ENCODE peak calls at places on chromosomes 12 and 14, in seven cellular contexts. T, R, M, N, S, V and Y are unnamed samples.

GRCh38 chr12:11497995-11498394 is 102.6 kb upstream of the PRB2 start:
- DNase-seq in M (no peak), V (no peak), N (no peak), T (peak; percentile 46), R (no peak), S (no peak), Y (no peak)

GRCh38 chr14:97697772-97698171 is 900.6 kb downstream of the VRK1 start:
- DNase-seq in V (no peak), S (no peak), T (no peak), R (no peak), N (no peak), M (no peak), Y (no peak)

GRCh38 chr14:35287481-35288013 is 4.6 kb upstream of the PSMA6 start:
- DNase-seq in T (peak; percentile 55), R (peak; percentile 91), S (peak; percentile 79), N (no peak), V (no peak), M (peak; percentile 43), Y (no peak)

GRCh38 chr14:104342435-104343293 is 204.3 kb downstream of the KIF26A start:
- DNase-seq in M (no peak), T (no peak), N (no peak), S (no peak), V (no peak), R (peak; percentile 37), Y (no peak)

GRCh38 chr12:94534761-94535613 is 75.3 kb upstream of the CEP83 start:
- DNase-seq in T (no peak), S (no peak), V (no peak), N (no peak), M (peak; percentile 19), R (no peak), Y (no peak)

GRCh38 chr12:5586201-5586600 is 154.3 kb downstream of the NTF3 start:
- DNase-seq in S (peak; percentile 4), R (no peak), M (peak; percentile 55), N (no peak), T (no peak), V (no peak), Y (no peak)

GRCh38 chr12:90816353-90817089 is 138.5 kb downstream of the CCER1 start:
- DNase-seq in M (no peak), V (no peak), T (no peak), S (peak; percentile 81), R (no peak), N (no peak), Y (no peak)

GRCh38 chr12:53867216-53868012 is 71.2 kb upstream of the HOXC13 start:
- DNase-seq in T (no peak), N (no peak), V (no peak), R (no peak), S (peak; percentile 14), M (no peak), Y (no peak)

GRCh38 chr12:89848732-89849131 is 140.1 kb upstream of the ATP2B1 start:
- DNase-seq in R (no peak), N (no peak), M (no peak), T (no peak), V (no peak), S (no peak), Y (peak; percentile 20)

GRCh38 chr14:91078095-91078737 is 17.8 kb upstream of the RPS6KA5 start:
- DNase-seq in R (no peak), V (no peak), N (no peak), M (peak; percentile 59), T (peak; percentile 77), S (no peak), Y (no peak)

GRCh38 chr12:130026608-130027176 is 122.9 kb upstream of the TMEM132D start:
- DNase-seq in N (no peak), M (peak; percentile 37), T (no peak), V (no peak), R (no peak), S (peak; percentile 14), Y (no peak)

GRCh38 chr12:3869860-3870259 is 3.3 kb downstream of the PARP11 start:
- DNase-seq in T (no peak), V (no peak), M (peak; percentile 48), R (no peak), N (no peak), S (no peak), Y (no peak)
- H3K4me3 ChIP-seq in T (peak overlapping the region; percentile 42), V (peak overlapping the region; percentile 94), M (peak overlapping the region; percentile 40), R (no peak overlapping the region), N (no peak overlapping the region), S (no peak overlapping the region), Y (no peak overlapping the region)

GRCh38 chr12:107110519-107110859 is 17.1 kb upstream of the CRY1 start:
- DNase-seq in V (no peak), M (peak; percentile 68), S (no peak), N (no peak), T (no peak), R (no peak), Y (no peak)

GRCh38 chr12:107108995-107109508 is 15.7 kb upstream of the CRY1 start:
- DNase-seq in R (no peak), V (no peak), T (no peak), S (no peak), M (peak; percentile 44), N (no peak), Y (no peak)

GRCh38 chr12:107107381-107107780 is 14.0 kb upstream of the CRY1 start:
- DNase-seq in S (no peak), T (no peak), M (no peak), N (no peak), R (no peak), V (no peak), Y (no peak)

GRCh38 chr12:107111314-107111713 is 18.0 kb upstream of the CRY1 start:
- DNase-seq in R (no peak), T (no peak), V (no peak), S (no peak), M (no peak), N (no peak), Y (no peak)

GRCh38 chr12:107109726-107110518 is 16.6 kb upstream of the CRY1 start:
- DNase-seq in V (no peak), S (peak; percentile 11), R (no peak), T (no peak), M (no peak), N (no peak), Y (no peak)
- H3K4me3 ChIP-seq in V (no peak overlapping the region), S (no peak overlapping the region), R (no peak overlapping the region), T (no peak overlapping the region), M (no peak overlapping the region), N (peak overlapping the region; percentile 39), Y (peak overlapping the region; percentile 16)

GRCh38 chr12:57046947-57047890 is 2.7 kb downstream of the MYO1A start:
- DNase-seq in M (no peak), S (no peak), N (no peak), R (no peak), T (no peak), V (no peak), Y (no peak)
- H3K4me3 ChIP-seq in M (peak overlapping the region; percentile 66), S (no peak overlapping the region), N (no peak overlapping the region), R (no peak overlapping the region), T (no peak overlapping the region), V (peak overlapping the region; percentile 15), Y (no peak overlapping the region)

GRCh38 chr12:55933799-55934174 is 2.8 kb downstream of the DGKA start:
- DNase-seq in N (no peak), V (no peak), T (no peak), M (no peak), S (no peak), R (no peak), Y (no peak)
- H3K4me3 ChIP-seq in N (peak overlapping the region; percentile 98), V (peak overlapping the region; percentile 98), T (no peak overlapping the region), M (peak overlapping the region; percentile 91), S (no peak overlapping the region), R (no peak overlapping the region), Y (no peak overlapping the region)

DNA sequence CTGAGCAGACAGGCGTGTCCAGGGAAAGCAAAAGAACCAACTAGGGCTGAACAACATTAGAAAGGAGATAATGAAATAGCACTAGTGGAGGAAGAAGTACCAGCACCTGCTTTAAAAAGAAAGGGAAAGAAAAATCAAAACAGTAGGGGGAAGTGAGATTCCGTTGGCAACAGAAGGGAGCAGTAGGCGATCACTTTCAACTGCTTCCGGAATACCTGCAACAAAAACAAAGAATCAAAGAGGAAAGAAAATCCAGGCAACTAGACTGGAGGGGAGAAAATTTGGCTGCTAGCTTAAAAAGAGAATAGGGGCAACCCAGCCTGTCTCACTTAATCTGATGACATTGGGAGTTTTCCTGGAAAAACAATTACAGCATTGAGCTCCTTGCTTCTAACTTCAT is 2.7 kb upstream of the DACT1 start:
- DNase-seq in V (no peak), M (no peak), N (no peak), T (no peak), S (no peak), R (no peak), Y (no peak)
- H3K4me3 ChIP-seq in V (no peak overlapping the region), M (no peak overlapping the region), N (peak overlapping the region; percentile 38), T (no peak overlapping the region), S (no peak overlapping the region), R (no peak overlapping the region), Y (no peak overlapping the region)